ENCODE peak calls at places on chromosome 5, in four cellular contexts. One of them, this sample, is unnamed.

GRCh38 chr5:32777733-32778132 is 66.6 kb downstream of the NPR3 start:
- DNase-seq in HepG2: no peak
- DNase-seq in A549: no peak
- DNase-seq in SK-N-SH: no peak
- DNase-seq in this sample: no peak

GRCh38 chr5:172773481-172774469 is 2.8 kb upstream of the DUSP1 start:
- DNase-seq in HepG2: no peak
- DNase-seq in A549: no peak
- DNase-seq in SK-N-SH: no peak
- DNase-seq in this sample: no peak

GRCh38 chr5:170302729-170303501 is 5.3 kb upstream of the LCP2 start:
- DNase-seq in HepG2: no peak
- DNase-seq in A549: no peak
- DNase-seq in SK-N-SH: no peak
- DNase-seq in this sample: peak

GRCh38 chr5:116084231-116084630 is 594 bp upstream of the COMMD10 start:
- DNase-seq in HepG2: no peak
- DNase-seq in A549: peak
- DNase-seq in SK-N-SH: peak
- DNase-seq in this sample: no peak

GRCh38 chr5:125409496-125410351 is 663.3 kb upstream of the ZNF608 start:
- DNase-seq in HepG2: no peak
- DNase-seq in A549: no peak
- DNase-seq in SK-N-SH: no peak
- DNase-seq in this sample: no peak

GRCh38 chr5:27217160-27217956 is 179.0 kb upstream of the CDH9 start:
- DNase-seq in HepG2: no peak
- DNase-seq in A549: no peak
- DNase-seq in SK-N-SH: no peak
- DNase-seq in this sample: no peak

GRCh38 chr5:1153428-1153827 is 41.6 kb upstream of the SLC12A7 start:
- DNase-seq in HepG2: no peak
- DNase-seq in A549: no peak
- DNase-seq in SK-N-SH: no peak
- DNase-seq in this sample: no peak

GRCh38 chr5:159909126-159909525 is 7.2 kb upstream of the ADRA1B start:
- DNase-seq in HepG2: no peak
- DNase-seq in A549: no peak
- DNase-seq in SK-N-SH: no peak
- DNase-seq in this sample: no peak

GRCh38 chr5:36605241-36605640 is 1.2 kb upstream of the SLC1A3 start:
- DNase-seq in HepG2: no peak
- DNase-seq in A549: no peak
- DNase-seq in SK-N-SH: no peak
- DNase-seq in this sample: no peak

GRCh38 chr5:128920345-128921215 is 44.7 kb upstream of the SLC27A6 start:
- DNase-seq in HepG2: no peak
- DNase-seq in A549: no peak
- DNase-seq in SK-N-SH: no peak
- DNase-seq in this sample: no peak

GRCh38 chr5:80139573-80139972 is 104.4 kb downstream of the THBS4 start:
- DNase-seq in HepG2: no peak
- DNase-seq in A549: no peak
- DNase-seq in SK-N-SH: no peak
- DNase-seq in this sample: no peak

GRCh38 chr5:15529821-15530220 is 29.8 kb downstream of the FBXL7 start:
- DNase-seq in HepG2: no peak
- DNase-seq in A549: no peak
- DNase-seq in SK-N-SH: no peak
- DNase-seq in this sample: no peak

GRCh38 chr5:27020965-27021364 is 17.4 kb downstream of the CDH9 start:
- DNase-seq in HepG2: peak
- DNase-seq in A549: no peak
- DNase-seq in SK-N-SH: no peak
- DNase-seq in this sample: no peak

GRCh38 chr5:150295172-150295611 is 5.6 kb upstream of the CAMK2A start:
- DNase-seq in HepG2: peak
- DNase-seq in A549: no peak
- DNase-seq in SK-N-SH: no peak
- DNase-seq in this sample: no peak

GRCh38 chr5:14663734-14664269 is 716 bp upstream of the OTULIN start:
- DNase-seq in HepG2: no peak
- DNase-seq in A549: no peak
- DNase-seq in SK-N-SH: peak
- DNase-seq in this sample: no peak

GRCh38 chr5:101995585-101995984 is 300.5 kb downstream of the SLCO4C1 start:
- DNase-seq in HepG2: no peak
- DNase-seq in A549: no peak
- DNase-seq in SK-N-SH: no peak
- DNase-seq in this sample: no peak

GRCh38 chr5:1515311-1515920 is 8.3 kb downstream of the LPCAT1 start:
- DNase-seq in HepG2: no peak
- DNase-seq in A549: no peak
- DNase-seq in SK-N-SH: peak
- DNase-seq in this sample: no peak

GRCh38 chr5:149061341-149061740 is 1.5 kb downstream of the SH3TC2 start:
- DNase-seq in HepG2: no peak
- DNase-seq in A549: no peak
- DNase-seq in SK-N-SH: no peak
- DNase-seq in this sample: no peak
- TF ChIP-seq PBX3 in HepG2: no peak
- TF ChIP-seq PBX3 in A549: no peak
- TF ChIP-seq PBX3 in SK-N-SH: no peak
- TF ChIP-seq PBX3 in this sample: no peak

GRCh38 chr5:71884926-71885325 is 165.9 kb downstream of the CARTPT start:
- DNase-seq in HepG2: no peak
- DNase-seq in A549: no peak
- DNase-seq in SK-N-SH: no peak
- DNase-seq in this sample: no peak

GRCh38 chr5:71891406-71891805 is 172.3 kb downstream of the CARTPT start:
- DNase-seq in HepG2: no peak
- DNase-seq in A549: no peak
- DNase-seq in SK-N-SH: no peak
- DNase-seq in this sample: no peak

GRCh38 chr5:71891856-71892255 is 172.8 kb downstream of the CARTPT start:
- DNase-seq in HepG2: no peak
- DNase-seq in A549: no peak
- DNase-seq in SK-N-SH: no peak
- DNase-seq in this sample: no peak

GRCh38 chr5:71883745-71884103 is 164.6 kb downstream of the CARTPT start:
- DNase-seq in HepG2: no peak
- DNase-seq in A549: no peak
- DNase-seq in SK-N-SH: no peak
- DNase-seq in this sample: no peak

GRCh38 chr5:71887680-71888079 is 168.6 kb downstream of the CARTPT start:
- DNase-seq in HepG2: peak
- DNase-seq in A549: peak
- DNase-seq in SK-N-SH: peak
- DNase-seq in this sample: peak
- TF ChIP-seq PBX3 in HepG2: no peak
- TF ChIP-seq PBX3 in A549: no peak
- TF ChIP-seq PBX3 in SK-N-SH: no peak
- TF ChIP-seq PBX3 in this sample: no peak

GRCh38 chr5:96816430-96816939 is 8.7 kb upstream of the ERAP1 start:
- DNase-seq in HepG2: no peak
- DNase-seq in A549: no peak
- DNase-seq in SK-N-SH: no peak
- DNase-seq in this sample: peak
- TF ChIP-seq PBX3 in HepG2: no peak
- TF ChIP-seq PBX3 in A549: no peak
- TF ChIP-seq PBX3 in SK-N-SH: no peak
- TF ChIP-seq PBX3 in this sample: no peak

DNA sequence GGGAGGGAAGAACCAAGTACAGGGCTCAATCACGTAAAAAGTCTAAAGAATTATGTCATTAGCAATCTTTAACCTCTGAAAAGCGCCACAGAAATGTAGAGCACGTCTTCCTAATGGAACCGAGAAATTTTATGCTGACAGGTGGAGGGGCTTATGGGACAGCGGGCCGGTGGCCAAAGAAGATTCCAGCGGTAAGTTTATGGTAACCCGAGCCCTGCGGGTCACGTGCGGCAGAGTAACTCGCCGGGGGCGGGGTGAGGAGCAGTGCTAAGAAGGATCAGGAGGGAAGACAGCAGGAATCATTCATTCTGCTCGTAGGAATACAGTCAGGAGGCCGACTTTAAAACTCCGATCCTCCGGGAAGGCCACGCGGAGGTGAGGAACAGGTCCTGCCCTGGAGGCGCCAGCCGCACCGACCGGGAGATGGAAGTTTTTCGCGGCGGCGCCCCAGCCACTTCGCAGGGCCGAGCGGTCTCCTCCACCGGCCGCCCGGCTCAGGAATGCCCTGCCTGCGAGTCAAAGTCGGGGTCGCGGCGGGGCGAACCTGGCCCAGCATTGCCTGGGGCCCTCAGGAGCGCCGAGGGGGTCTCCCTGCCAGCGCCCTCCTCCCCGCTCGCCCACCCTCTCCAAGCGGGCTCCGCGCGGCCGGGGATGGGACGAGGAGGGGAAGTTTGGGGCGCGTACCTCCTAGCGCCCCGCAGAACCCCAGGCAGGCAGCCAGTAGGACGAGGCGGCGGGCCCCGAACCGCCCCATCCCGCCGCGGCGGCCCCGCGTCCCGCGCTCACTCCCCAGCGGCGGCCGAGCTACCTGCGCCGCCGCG is 101.8 kb downstream of the ESM1 start:
- DNase-seq in HepG2: no peak
- DNase-seq in A549: no peak
- DNase-seq in SK-N-SH: peak
- DNase-seq in this sample: no peak
- TF ChIP-seq PBX3 in HepG2: no peak
- TF ChIP-seq PBX3 in A549: no peak
- TF ChIP-seq PBX3 in SK-N-SH: no peak
- TF ChIP-seq PBX3 in this sample: no peak

DNA sequence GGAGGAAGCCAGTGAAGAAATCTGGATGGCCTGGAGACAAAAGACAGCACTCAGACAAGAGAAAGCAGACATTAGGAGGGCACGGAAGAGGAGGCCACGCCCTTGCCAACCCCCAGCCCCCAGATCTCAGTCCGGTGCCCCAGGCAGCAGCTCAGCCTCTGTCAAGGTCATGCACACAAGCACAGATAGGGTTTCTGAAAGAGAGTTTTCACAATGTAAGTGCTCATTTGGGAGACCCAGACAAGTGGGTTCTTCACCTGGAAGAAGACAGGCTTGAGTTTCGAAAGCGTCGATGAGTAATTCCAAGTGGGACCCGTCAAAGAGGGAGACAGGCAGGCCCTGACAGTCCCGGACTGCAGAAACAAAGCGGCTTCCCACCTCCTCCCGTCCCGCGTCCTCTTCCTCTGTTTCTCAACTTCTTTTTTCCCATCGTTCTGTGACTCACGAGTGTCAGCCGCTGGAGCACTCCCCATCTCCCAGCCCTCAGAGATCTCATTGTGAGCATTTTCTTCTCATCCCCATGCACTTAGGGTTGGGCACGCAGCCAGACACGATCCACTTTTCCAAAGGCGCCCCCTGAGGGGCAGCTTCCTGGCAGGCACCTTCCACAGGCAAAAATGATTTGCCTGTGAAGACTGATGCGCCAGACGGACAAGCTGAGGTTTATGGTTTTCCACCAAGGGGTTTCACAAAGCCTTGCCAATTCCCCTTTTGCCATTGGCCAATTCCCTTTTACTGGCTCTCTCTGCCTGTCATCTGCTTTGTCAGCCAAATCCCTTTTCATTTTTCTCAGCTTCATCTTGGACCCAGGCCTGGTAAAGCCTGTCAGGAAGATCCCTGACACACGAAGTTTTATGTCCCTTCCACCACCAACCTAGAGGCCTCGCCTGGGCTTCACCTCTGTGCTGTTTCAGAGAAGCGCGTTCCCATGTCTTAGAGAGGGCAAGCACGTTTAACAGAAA is 86.4 kb upstream of the ANKRD55 start:
- DNase-seq in HepG2: peak
- DNase-seq in A549: no peak
- DNase-seq in SK-N-SH: no peak
- DNase-seq in this sample: no peak
- TF ChIP-seq PBX3 in HepG2: no peak
- TF ChIP-seq PBX3 in A549: no peak
- TF ChIP-seq PBX3 in SK-N-SH: peak
- TF ChIP-seq PBX3 in this sample: no peak

DNA sequence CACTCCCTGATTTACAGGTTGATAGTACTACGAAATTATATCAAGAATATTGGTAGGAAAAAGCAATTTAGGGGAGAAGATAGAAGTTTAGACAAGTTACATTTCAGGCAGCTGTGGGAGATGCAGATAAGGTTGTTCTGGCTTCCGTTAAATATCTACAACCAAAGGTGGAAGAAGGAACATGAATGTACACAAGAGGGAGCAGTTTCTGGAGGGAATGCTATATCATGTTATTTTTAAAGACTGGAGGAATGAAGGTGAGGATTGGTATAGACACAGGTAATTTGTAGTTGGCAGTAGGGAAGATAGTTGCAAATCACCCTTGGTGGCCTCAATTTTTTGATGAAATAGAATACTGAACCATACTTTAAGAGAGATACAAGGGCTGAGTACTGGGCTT is 187.3 kb upstream of the NMUR2 start:
- DNase-seq in HepG2: no peak
- DNase-seq in A549: no peak
- DNase-seq in SK-N-SH: no peak
- DNase-seq in this sample: no peak
- TF ChIP-seq PBX3 in HepG2: no peak
- TF ChIP-seq PBX3 in A549: no peak
- TF ChIP-seq PBX3 in SK-N-SH: no peak
- TF ChIP-seq PBX3 in this sample: no peak

DNA sequence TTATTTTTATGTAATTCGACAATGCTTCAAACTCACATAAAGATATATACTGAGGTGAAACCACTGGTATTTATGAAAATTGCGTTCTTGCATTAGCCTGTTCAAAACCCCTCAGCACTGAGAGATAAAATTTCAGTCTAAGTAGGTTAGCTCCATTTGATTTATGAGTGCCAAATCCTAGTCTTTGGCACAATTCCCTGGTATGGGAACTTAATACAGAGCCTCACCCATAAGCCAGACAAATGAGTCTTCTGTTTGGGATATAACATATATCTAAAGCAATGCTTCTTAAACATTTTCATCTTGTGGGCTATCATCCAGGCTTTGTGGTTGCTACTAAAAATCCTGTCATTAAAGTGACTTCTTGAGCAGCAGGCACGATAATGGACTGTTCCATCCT is 419.4 kb upstream of the ACTBL2 start:
- DNase-seq in HepG2: no peak
- DNase-seq in A549: no peak
- DNase-seq in SK-N-SH: no peak
- DNase-seq in this sample: no peak
- TF ChIP-seq PBX3 in HepG2: no peak
- TF ChIP-seq PBX3 in A549: no peak
- TF ChIP-seq PBX3 in SK-N-SH: peak
- TF ChIP-seq PBX3 in this sample: no peak

GRCh38 chr5:60712950-60713349 is 13.0 kb upstream of the DEPDC1B start:
- DNase-seq in HepG2: no peak
- DNase-seq in A549: no peak
- DNase-seq in SK-N-SH: no peak
- DNase-seq in this sample: no peak
- TF ChIP-seq PBX3 in HepG2: no peak
- TF ChIP-seq PBX3 in A549: no peak
- TF ChIP-seq PBX3 in SK-N-SH: no peak
- TF ChIP-seq PBX3 in this sample: no peak

GRCh38 chr5:141001466-141001853 is 35.2 kb downstream of the PCDHAC2 start:
- DNase-seq in HepG2: no peak
- DNase-seq in A549: peak
- DNase-seq in SK-N-SH: peak
- DNase-seq in this sample: no peak
- TF ChIP-seq PBX3 in HepG2: no peak
- TF ChIP-seq PBX3 in A549: no peak
- TF ChIP-seq PBX3 in SK-N-SH: no peak
- TF ChIP-seq PBX3 in this sample: no peak

GRCh38 chr5:55406292-55406691 is 98.5 kb downstream of the MTREX start:
- DNase-seq in HepG2: no peak
- DNase-seq in A549: no peak
- DNase-seq in SK-N-SH: no peak
- DNase-seq in this sample: no peak
- TF ChIP-seq PBX3 in HepG2: no peak
- TF ChIP-seq PBX3 in A549: no peak
- TF ChIP-seq PBX3 in SK-N-SH: no peak
- TF ChIP-seq PBX3 in this sample: no peak

This sample was measured in GM12878.